ENCODE peak calls at places on chromosomes 11 and 22, in eight cellular contexts. N is pancreas, L is chondrocyte, T is hepatocyte, Y is B cell, V is nephron progenitor cell, B is MCF 10A, G is heart left ventricle. M is an unnamed sample.

GRCh38 chr11:27485930-27486773 is 13.6 kb upstream of the LGR4 start:
- DNase-seq in N (no peak), L (no peak), T (peak), Y (peak), V (peak), B (peak), G (no peak), M (peak)

GRCh38 chr11:129440028-129440630 is 64.5 kb downstream of the BARX2 start:
- DNase-seq in N (peak), L (no peak), T (peak), Y (no peak), V (peak), B (peak), G (no peak), M (no peak)

GRCh38 chr22:46198274-46198673 is 47.9 kb downstream of the PPARA start:
- DNase-seq in N (no peak), L (no peak), T (no peak), Y (no peak), V (no peak), B (no peak), G (no peak), M (no peak)

GRCh38 chr11:10333490-10333889 is 28.6 kb downstream of the ADM start:
- DNase-seq in N (no peak), L (no peak), T (no peak), Y (no peak), V (no peak), B (no peak), G (no peak), M (no peak)

GRCh38 chr11:111362887-111363411 is 16.1 kb downstream of the POU2AF1 start:
- DNase-seq in N (peak), L (no peak), T (no peak), Y (no peak), V (no peak), B (peak), G (no peak), M (no peak)

GRCh38 chr11:44773351-44773965 is 46.7 kb downstream of the TSPAN18 start:
- DNase-seq in N (no peak), L (no peak), T (no peak), Y (no peak), V (no peak), B (no peak), G (no peak), M (no peak)

GRCh38 chr11:32781721-32782120 is 12.7 kb downstream of the CCDC73 start:
- DNase-seq in N (no peak), L (no peak), T (no peak), Y (no peak), V (no peak), B (no peak), G (no peak), M (no peak)

GRCh38 chr22:29815580-29815979 is 22.5 kb downstream of the ASCC2 start:
- DNase-seq in N (no peak), L (no peak), T (no peak), Y (no peak), V (no peak), B (no peak), G (no peak), M (no peak)

GRCh38 chr11:122772945-122773344 is 65.4 kb upstream of the CRTAM start:
- DNase-seq in N (no peak), L (no peak), T (no peak), Y (no peak), V (no peak), B (peak), G (no peak), M (no peak)

GRCh38 chr11:17724020-17724908 is 4.9 kb downstream of the MYOD1 start:
- DNase-seq in N (no peak), L (no peak), T (no peak), Y (no peak), V (no peak), B (no peak), G (no peak), M (no peak)

GRCh38 chr22:42608481-42609361 is 6.0 kb downstream of the POLDIP3 start:
- DNase-seq in N (no peak), L (no peak), T (no peak), Y (no peak), V (no peak), B (peak), G (no peak), M (no peak)

GRCh38 chr11:86955111-86955673 is at the start of gene FZD4:
- DNase-seq in N (peak), L (peak), T (peak), Y (peak), V (peak), B (peak), G (peak), M (peak)

GRCh38 chr11:19922689-19923035 is 210.0 kb downstream of the NAV2 start:
- DNase-seq in N (no peak), L (no peak), T (no peak), Y (no peak), V (no peak), B (no peak), G (no peak), M (no peak)

GRCh38 chr11:19714093-19714386 is 1.4 kb downstream of the NAV2 start:
- DNase-seq in N (peak), L (no peak), T (peak), Y (peak), V (no peak), B (peak), G (no peak), M (no peak)

GRCh38 chr11:46724088-46724487 is 5.1 kb downstream of the F2 start:
- DNase-seq in N (no peak), L (no peak), T (no peak), Y (no peak), V (no peak), B (no peak), G (no peak), M (no peak)

GRCh38 chr11:27520226-27520625 is 13.7 kb upstream of the LIN7C start:
- DNase-seq in N (no peak), L (no peak), T (no peak), Y (no peak), V (no peak), B (no peak), G (no peak), M (no peak)

GRCh38 chr22:29704528-29705285 is 15.1 kb upstream of the CABP7 start:
- DNase-seq in N (peak), L (no peak), T (peak), Y (no peak), V (no peak), B (no peak), G (no peak), M (no peak)

GRCh38 chr11:106724293-106724892 is 293.9 kb downstream of the GUCY1A2 start:
- DNase-seq in N (no peak), L (no peak), T (no peak), Y (no peak), V (no peak), B (peak), G (no peak), M (no peak)

GRCh38 chr11:115580927-115581680 is 76.9 kb upstream of the CADM1 start:
- DNase-seq in N (no peak), L (no peak), T (peak), Y (no peak), V (peak), B (no peak), G (peak), M (no peak)

GRCh38 chr11:26753738-26754504 is 32.1 kb upstream of the SLC5A12 start:
- DNase-seq in N (no peak), L (no peak), T (peak), Y (peak), V (peak), B (peak), G (peak), M (no peak)

GRCh38 chr11:26632691-26633159 is 60.7 kb upstream of the MUC15 start:
- DNase-seq in N (no peak), L (no peak), T (no peak), Y (no peak), V (no peak), B (no peak), G (no peak), M (no peak)

GRCh38 chr11:125257185-125257584 is 92.6 kb downstream of the PKNOX2 start:
- DNase-seq in N (no peak), L (no peak), T (no peak), Y (no peak), V (no peak), B (no peak), G (no peak), M (no peak)

GRCh38 chr11:123425367-123425766 is 4.7 kb upstream of the GRAMD1B start:
- DNase-seq in N (no peak), L (no peak), T (no peak), Y (no peak), V (no peak), B (no peak), G (no peak), M (no peak)

GRCh38 chr11:45926536-45927331 is 4.3 kb downstream of the LARGE2 start:
- DNase-seq in N (peak), L (no peak), T (peak), Y (no peak), V (no peak), B (no peak), G (no peak), M (no peak)

GRCh38 chr22:46971141-46971775 is 208.8 kb downstream of the TBC1D22A start:
- DNase-seq in N (peak), L (no peak), T (peak), Y (peak), V (peak), B (no peak), G (peak), M (no peak)

GRCh38 chr11:74427377-74427776 is 29.1 kb upstream of the PGM2L1 start:
- DNase-seq in N (no peak), L (no peak), T (no peak), Y (no peak), V (no peak), B (no peak), G (no peak), M (no peak)

GRCh38 chr11:133808393-133809140 is 36.7 kb downstream of the SPATA19 start:
- DNase-seq in N (no peak), L (no peak), T (no peak), Y (no peak), V (no peak), B (no peak), G (no peak), M (no peak)

GRCh38 chr11:77403228-77403627 is 70.7 kb downstream of the PAK1 start:
- DNase-seq in N (no peak), L (no peak), T (peak), Y (no peak), V (no peak), B (no peak), G (no peak), M (no peak)

GRCh38 chr22:19654338-19654922 is 59.9 kb upstream of the SEPTIN5 start:
- DNase-seq in N (no peak), L (no peak), T (no peak), Y (no peak), V (no peak), B (no peak), G (no peak), M (no peak)

DNA sequence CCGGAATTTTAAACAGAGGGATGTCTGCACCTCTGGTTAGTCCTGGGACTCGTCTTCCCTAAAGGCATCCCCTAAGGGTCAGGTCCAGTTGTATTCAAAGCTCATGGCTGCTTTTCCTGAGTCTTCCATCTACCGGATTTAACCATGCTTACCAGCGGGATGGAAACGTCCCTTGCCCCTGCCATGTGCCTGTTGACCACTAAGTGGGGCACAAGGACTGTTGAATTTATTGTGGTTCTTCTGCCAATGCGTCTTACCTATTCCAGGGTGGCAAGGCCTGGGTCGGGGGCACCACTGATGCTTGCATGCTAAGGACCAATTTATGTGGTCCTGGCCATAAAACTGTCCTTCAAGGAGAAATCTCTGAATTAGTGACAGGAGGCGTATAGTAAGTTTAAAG is 25.6 kb downstream of the ANKRD42 start:
- DNase-seq in N (no peak), L (no peak), T (peak), Y (no peak), V (peak), B (peak), G (no peak), M (no peak)
- TF ChIP-seq CTCF in N (no peak), L (peak), T (peak), Y (no peak), V (peak), B (no peak), G (no peak), M (no peak)

DNA sequence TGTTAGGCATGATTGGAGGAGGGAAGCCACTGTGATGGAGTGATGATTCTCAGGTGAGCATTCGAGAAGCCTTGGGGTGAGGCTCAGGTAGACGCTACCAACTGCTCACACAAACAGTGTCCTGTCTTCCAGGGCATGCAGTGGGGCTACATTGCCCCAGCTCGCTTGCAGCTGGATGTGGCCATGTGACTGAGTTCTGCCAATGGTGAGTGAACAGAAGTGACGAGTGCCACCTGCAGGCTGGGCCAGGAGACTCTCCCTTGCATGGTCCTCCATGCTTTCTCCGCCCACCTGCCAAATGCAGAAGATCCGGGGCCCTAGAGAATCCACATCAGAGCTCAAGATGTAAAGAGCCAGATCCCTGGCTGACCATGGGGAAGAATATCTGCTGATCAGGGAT is 195.9 kb downstream of the BCR start:
- DNase-seq in N (no peak), L (no peak), T (peak), Y (peak), V (no peak), B (peak), G (no peak), M (peak)
- TF ChIP-seq CTCF in N (no peak), L (peak), T (peak), Y (no peak), V (no peak), B (peak), G (peak), M (peak)

GRCh38 chr11:5994791-5995190 is 8.0 kb upstream of the OR52L1 start:
- DNase-seq in N (no peak), L (peak), T (no peak), Y (no peak), V (no peak), B (no peak), G (no peak), M (no peak)

GRCh38 chr11:5986885-5987284 is at the start of gene OR52L1:
- DNase-seq in N (no peak), L (no peak), T (no peak), Y (no peak), V (no peak), B (no peak), G (no peak), M (no peak)

GRCh38 chr11:5989203-5989602 is 2.4 kb upstream of the OR52L1 start:
- DNase-seq in N (no peak), L (no peak), T (no peak), Y (no peak), V (no peak), B (no peak), G (no peak), M (no peak)

GRCh38 chr11:5992150-5992549 is 5.4 kb upstream of the OR52L1 start:
- DNase-seq in N (no peak), L (no peak), T (no peak), Y (no peak), V (no peak), B (no peak), G (no peak), M (no peak)

DNA sequence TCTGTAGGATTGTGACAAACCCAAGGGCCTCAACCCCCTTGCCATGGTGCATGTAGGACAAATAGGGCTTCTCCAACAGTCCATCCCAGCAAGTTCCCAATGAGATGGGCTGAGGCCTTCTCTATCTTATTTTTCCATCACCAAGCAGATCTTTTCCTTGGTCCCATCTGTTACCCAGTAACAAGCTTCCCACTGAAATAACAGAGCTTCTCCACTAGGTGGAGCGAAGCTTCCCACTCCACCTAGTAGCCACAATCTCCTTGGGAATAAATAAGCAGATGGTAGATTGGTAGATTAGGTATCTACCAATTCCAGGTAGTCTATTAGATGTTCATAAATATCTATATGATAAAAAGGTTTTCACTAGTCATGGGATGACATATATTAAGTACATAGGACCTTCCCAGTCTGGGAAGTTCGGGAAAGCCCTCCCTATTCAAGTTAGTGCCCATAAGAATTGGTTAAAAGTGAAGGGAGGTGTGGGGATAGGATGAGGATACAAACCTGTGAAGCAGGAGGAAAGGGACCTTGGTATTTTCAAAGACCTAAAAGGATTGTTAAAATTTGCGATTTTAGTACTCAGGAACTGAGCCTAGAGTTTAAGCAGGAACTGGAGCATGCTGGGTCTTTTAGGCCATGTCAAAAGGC is 5.9 kb upstream of the OR52L1 start:
- DNase-seq in N (no peak), L (no peak), T (peak), Y (no peak), V (no peak), B (peak), G (no peak), M (peak)
- TF ChIP-seq CTCF in N (peak), L (peak), T (peak), Y (peak), V (peak), B (peak), G (peak), M (peak)

DNA sequence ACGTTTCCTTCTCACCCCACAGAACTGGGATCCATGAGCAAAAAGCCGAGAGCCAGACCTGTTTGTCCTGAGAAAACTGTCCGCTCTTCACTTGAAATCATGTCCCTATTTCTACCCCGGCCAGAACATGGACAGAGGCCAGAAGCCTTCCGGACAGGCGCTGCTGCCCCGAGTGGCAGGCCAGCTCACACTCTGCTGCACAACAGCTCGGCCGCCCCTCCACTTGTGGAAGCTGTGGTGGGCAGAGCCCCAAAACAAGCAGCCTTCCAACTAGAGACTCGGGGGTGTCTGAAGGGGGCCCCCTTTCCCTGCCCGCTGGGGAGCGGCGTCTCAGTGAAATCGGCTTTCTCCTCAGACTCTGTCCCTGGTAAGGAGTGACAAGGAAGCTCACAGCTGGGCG is 24.0 kb downstream of the CD5 start:
- DNase-seq in N (peak), L (no peak), T (no peak), Y (no peak), V (no peak), B (no peak), G (peak), M (no peak)
- TF ChIP-seq CTCF in N (no peak), L (peak), T (peak), Y (no peak), V (no peak), B (no peak), G (peak), M (peak)

DNA sequence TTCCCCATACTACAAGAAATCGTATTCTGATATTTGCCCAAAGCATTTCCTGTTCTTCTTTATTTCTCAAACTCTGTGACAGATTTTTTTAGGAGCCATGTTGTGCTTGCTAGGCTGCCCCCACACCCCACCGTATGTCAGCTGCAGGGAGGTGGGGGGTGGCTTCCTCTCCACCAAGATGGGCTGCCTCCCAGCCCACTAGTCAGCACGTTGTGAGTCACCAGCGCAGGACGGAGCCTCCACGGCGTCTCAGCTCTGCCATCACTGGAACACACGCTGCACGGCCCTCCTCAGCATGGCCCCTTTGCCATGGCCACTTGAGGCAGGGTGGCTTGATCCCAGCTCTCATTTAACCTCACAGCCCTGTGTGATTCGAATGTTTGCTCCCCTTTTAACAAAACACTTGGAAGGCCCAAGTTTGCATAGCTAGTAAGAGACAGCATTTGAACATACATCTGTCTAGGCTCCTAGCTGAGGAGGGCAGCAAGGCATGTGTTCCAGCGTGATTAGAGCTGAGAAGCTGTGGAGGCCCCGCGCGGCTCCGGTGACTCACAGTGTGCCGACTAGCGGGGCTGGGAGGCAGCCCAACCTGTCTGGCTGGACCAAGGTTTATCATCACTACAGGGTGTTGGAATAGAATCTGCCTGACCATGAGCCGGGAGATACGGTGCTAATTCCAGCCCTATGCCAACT is 180.7 kb upstream of the NCAM1 start:
- DNase-seq in N (no peak), L (no peak), T (peak), Y (no peak), V (no peak), B (peak), G (peak), M (no peak)
- TF ChIP-seq CTCF in N (no peak), L (no peak), T (no peak), Y (no peak), V (no peak), B (no peak), G (no peak), M (no peak)